ENCODE peak calls at places on chromosomes 6 and 20, in five cellular contexts. S is activated naive CD4-positive, alpha-beta T cell; K is hypothalamus; F is epithelial cell of prostate; Q is effector memory CD4-positive, alpha-beta T cell. C is an unnamed sample.

GRCh38 chr6:43226192-43226851 is 3.0 kb downstream of the DNPH1 start:
- DNase-seq in S (no peak), K (no peak), F (no peak), Q (no peak), C (no peak)

GRCh38 chr6:41426888-41427641 is 91.7 kb downstream of the NCR2 start:
- DNase-seq in S (no peak), K (no peak), F (no peak), Q (no peak), C (no peak)

GRCh38 chr6:30942338-30943060 is 1.7 kb downstream of the MUCL3 start:
- DNase-seq in S (no peak), K (no peak), F (peak), Q (no peak), C (no peak)

GRCh38 chr20:53515749-53516148 is 77.9 kb downstream of the ZNF217 start:
- DNase-seq in S (no peak), K (no peak), F (no peak), Q (no peak), C (no peak)

GRCh38 chr6:158501638-158502592 is 58.0 kb upstream of the TMEM181 start:
- DNase-seq in S (no peak), K (no peak), F (no peak), Q (no peak), C (no peak)

GRCh38 chr20:25195962-25196700 is 619 bp downstream of the ENTPD6 start:
- DNase-seq in S (no peak), K (no peak), F (no peak), Q (no peak), C (no peak)

GRCh38 chr6:29967379-29968010 is 25.2 kb downstream of the HLA-A start:
- DNase-seq in S (no peak), K (no peak), F (no peak), Q (no peak), C (no peak)

GRCh38 chr6:25105070-25105925 is 169.5 kb upstream of the RIPOR2 start:
- DNase-seq in S (no peak), K (no peak), F (no peak), Q (no peak), C (no peak)

GRCh38 chr20:61963885-61964674 is 101.6 kb downstream of the TAF4 start:
- DNase-seq in S (no peak), K (no peak), F (no peak), Q (no peak), C (no peak)

GRCh38 chr6:45882671-45883070 is 133.0 kb downstream of the CLIC5 start:
- DNase-seq in S (no peak), K (no peak), F (no peak), Q (no peak), C (no peak)

GRCh38 chr20:41171736-41172295 is 34.5 kb downstream of the PLCG1 start:
- DNase-seq in S (no peak), K (no peak), F (no peak), Q (no peak), C (no peak)

GRCh38 chr6:158219229-158219628 is 51.1 kb downstream of the GTF2H5 start:
- DNase-seq in S (no peak), K (no peak), F (peak), Q (no peak), C (no peak)

GRCh38 chr6:81774542-81774941 is 22.1 kb upstream of the TENT5A start:
- DNase-seq in S (no peak), K (no peak), F (no peak), Q (no peak), C (no peak)

GRCh38 chr20:61584851-61585250 is 332.8 kb downstream of the CDH4 start:
- DNase-seq in S (no peak), K (no peak), F (no peak), Q (no peak), C (no peak)

GRCh38 chr6:5100806-5101205 is 15.7 kb downstream of the PPP1R3G start:
- DNase-seq in S (no peak), K (no peak), F (no peak), Q (no peak), C (no peak)

GRCh38 chr6:137973201-137973600 is 106.1 kb downstream of the TNFAIP3 start:
- DNase-seq in S (no peak), K (no peak), F (no peak), Q (no peak), C (no peak)

GRCh38 chr6:42293579-42293978 is 75.9 kb upstream of the MRPS10 start:
- DNase-seq in S (no peak), K (no peak), F (no peak), Q (no peak), C (no peak)

GRCh38 chr20:9597547-9597946 is 83.2 kb downstream of the LAMP5 start:
- DNase-seq in S (no peak), K (no peak), F (peak), Q (no peak), C (no peak)

GRCh38 chr20:32019156-32019510 is 8.9 kb downstream of the CCM2L start:
- DNase-seq in S (no peak), K (no peak), F (no peak), Q (no peak), C (no peak)

GRCh38 chr20:38728237-38728761 is 4.0 kb downstream of the SLC32A1 start:
- DNase-seq in S (no peak), K (no peak), F (no peak), Q (no peak), C (no peak)

GRCh38 chr6:8337147-8337546 is 98.2 kb downstream of the SLC35B3 start:
- DNase-seq in S (no peak), K (no peak), F (no peak), Q (no peak), C (no peak)

GRCh38 chr6:31579546-31580445 is 2.4 kb downstream of the LTB start:
- DNase-seq in S (no peak), K (no peak), F (no peak), Q (peak), C (no peak)

GRCh38 chr6:161214722-161215121 is 59.1 kb downstream of the AGPAT4 start:
- DNase-seq in S (no peak), K (no peak), F (no peak), Q (no peak), C (no peak)

GRCh38 chr6:14141531-14141930 is 24.0 kb downstream of the CD83 start:
- DNase-seq in S (no peak), K (no peak), F (no peak), Q (no peak), C (no peak)

GRCh38 chr6:1527098-1527497 is 82.6 kb upstream of the FOXC1 start:
- DNase-seq in S (peak), K (peak), F (no peak), Q (no peak), C (no peak)

GRCh38 chr6:21277601-21278043 is 315.9 kb upstream of the SOX4 start:
- DNase-seq in S (no peak), K (no peak), F (peak), Q (no peak), C (no peak)

GRCh38 chr6:124999105-124999764 is 37.0 kb downstream of the RNF217 start:
- DNase-seq in S (no peak), K (no peak), F (no peak), Q (no peak), C (no peak)

GRCh38 chr6:26464416-26465131 is 6.8 kb downstream of the BTN2A1 start:
- DNase-seq in S (no peak), K (no peak), F (no peak), Q (no peak), C (no peak)

GRCh38 chr6:11398451-11399326 is 138.9 kb upstream of the TMEM170B start:
- DNase-seq in S (no peak), K (no peak), F (no peak), Q (no peak), C (no peak)

GRCh38 chr6:128417698-128418097 is 102.7 kb downstream of the PTPRK start:
- DNase-seq in S (no peak), K (no peak), F (no peak), Q (no peak), C (no peak)

GRCh38 chr6:31356946-31357466 is at the start of gene HLA-B:
- DNase-seq in S (peak), K (peak), F (peak), Q (peak), C (peak)

GRCh38 chr6:159836294-159837140 is 36.4 kb downstream of the PNLDC1 start:
- DNase-seq in S (no peak), K (no peak), F (no peak), Q (no peak), C (no peak)

GRCh38 chr6:1604991-1605821 is 4.5 kb upstream of the FOXC1 start:
- DNase-seq in S (no peak), K (no peak), F (no peak), Q (no peak), C (no peak)

GRCh38 chr6:125585470-125585869 is 164.0 kb upstream of the HEY2 start:
- DNase-seq in S (no peak), K (no peak), F (no peak), Q (no peak), C (no peak)

GRCh38 chr20:49867453-49868215 is 47.7 kb downstream of the SPATA2 start:
- DNase-seq in S (no peak), K (no peak), F (no peak), Q (no peak), C (no peak)

GRCh38 chr6:157497579-157497978 is 116.6 kb downstream of the ZDHHC14 start:
- DNase-seq in S (no peak), K (no peak), F (no peak), Q (no peak), C (no peak)

GRCh38 chr6:45663181-45664180 is 285.7 kb upstream of the SUPT3H start:
- DNase-seq in S (peak), K (no peak), F (no peak), Q (no peak), C (no peak)

GRCh38 chr6:129567374-129567773 is 142.6 kb downstream of the ARHGAP18 start:
- DNase-seq in S (no peak), K (no peak), F (no peak), Q (no peak), C (no peak)

C was measured in natural killer cell treated with Interleukin-12 subunit alpha and Interleukin-12 subunit beta and Interleukin-15 and Interleukin-18, amount 100 ng/mL, for 72 hours.